ENCODE peak calls at places on chromosomes 12 and 14, in eight cellular contexts. T, P, L, S, B, U, Z and G are unnamed samples.

GRCh38 chr14:64823305-64823985 is 56.3 kb downstream of the SPTB start:
- DNase-seq in S (peak; percentile 67), Z (peak; percentile 26), U (peak; percentile 71), P (peak; percentile 100), B (peak; percentile 46), L (peak; percentile 86), T (peak; percentile 54), G (peak; percentile 36)

GRCh38 chr12:67069451-67070306 is 199.5 kb upstream of the CAND1 start:
- DNase-seq in L (peak; percentile 41), Z (no peak), S (peak; percentile 6), U (no peak), P (peak; percentile 10), B (peak; percentile 32), T (no peak), G (no peak)

GRCh38 chr12:110649341-110649847 is 35.5 kb downstream of the TCTN1 start:
- DNase-seq in L (no peak), P (no peak), T (no peak), B (no peak), U (peak; percentile 7), S (no peak), Z (no peak), G (no peak)

GRCh38 chr12:69916541-69917270 is 91.7 kb downstream of the MYRFL start:
- DNase-seq in S (no peak), T (no peak), Z (no peak), U (peak; percentile 30), P (no peak), L (no peak), B (no peak), G (no peak)

GRCh38 chr14:68978550-68978911 is 571 bp downstream of the ACTN1 start:
- DNase-seq in U (no peak), L (peak; percentile 63), S (peak; percentile 51), Z (no peak), T (peak; percentile 24), B (peak; percentile 19), P (peak; percentile 78), G (peak; percentile 33)

GRCh38 chr12:56929780-56930179 is 4.4 kb downstream of the SDR9C7 start:
- DNase-seq in P (no peak), Z (no peak), T (no peak), S (no peak), B (no peak), L (no peak), U (no peak), G (no peak)

GRCh38 chr14:70257526-70257925 is 68.8 kb upstream of the SLC8A3 start:
- DNase-seq in U (no peak), P (peak; percentile 45), Z (no peak), B (no peak), S (no peak), L (peak; percentile 40), T (peak; percentile 20), G (no peak)

GRCh38 chr12:12685305-12685704 is 10.7 kb downstream of the GPR19 start:
- DNase-seq in T (no peak), B (no peak), L (no peak), P (no peak), U (no peak), S (no peak), Z (peak; percentile 22), G (no peak)